ENCODE peak calls at places on chromosomes 4 and X, in nine cellular contexts. One of them, this sample, is unnamed.

GRCh38 chrX:72121381-72121780 is 10.3 kb downstream of the RTL5 start:
- DNase-seq in GM10248: peak
- DNase-seq in pancreas: no peak
- DNase-seq in NB4: peak
- DNase-seq in stomach: peak
- DNase-seq in GM06990: no peak
- DNase-seq in astrocyte of the cerebellum: peak
- DNase-seq in AG09309: peak
- DNase-seq in mesothelial cell of epicardium: no peak
- DNase-seq in this sample: peak

GRCh38 chr4:7055111-7055989 is 12.2 kb downstream of the TADA2B start:
- DNase-seq in GM10248: no peak
- DNase-seq in pancreas: no peak
- DNase-seq in NB4: peak
- DNase-seq in stomach: no peak
- DNase-seq in GM06990: no peak
- DNase-seq in astrocyte of the cerebellum: no peak
- DNase-seq in AG09309: no peak
- DNase-seq in mesothelial cell of epicardium: no peak
- DNase-seq in this sample: peak

GRCh38 chr4:31575504-31575903 is 855.3 kb downstream of the PCDH7 start:
- DNase-seq in GM10248: no peak
- DNase-seq in pancreas: no peak
- DNase-seq in NB4: no peak
- DNase-seq in stomach: no peak
- DNase-seq in GM06990: no peak
- DNase-seq in astrocyte of the cerebellum: no peak
- DNase-seq in AG09309: no peak
- DNase-seq in mesothelial cell of epicardium: no peak
- DNase-seq in this sample: no peak

GRCh38 chr4:4334798-4335520 is 44.9 kb downstream of the ZBTB49 start:
- DNase-seq in GM10248: peak
- DNase-seq in pancreas: peak
- DNase-seq in NB4: peak
- DNase-seq in stomach: peak
- DNase-seq in GM06990: peak
- DNase-seq in astrocyte of the cerebellum: peak
- DNase-seq in AG09309: no peak
- DNase-seq in mesothelial cell of epicardium: peak
- DNase-seq in this sample: peak

GRCh38 chrX:95383778-95384177 is 1300.9 kb upstream of the DIAPH2 start:
- DNase-seq in GM10248: no peak
- DNase-seq in pancreas: no peak
- DNase-seq in NB4: no peak
- DNase-seq in stomach: no peak
- DNase-seq in GM06990: no peak
- DNase-seq in astrocyte of the cerebellum: no peak
- DNase-seq in AG09309: no peak
- DNase-seq in mesothelial cell of epicardium: no peak
- DNase-seq in this sample: no peak

GRCh38 chr4:37648084-37648817 is 37.9 kb downstream of the RELL1 start:
- DNase-seq in GM10248: no peak
- DNase-seq in pancreas: peak
- DNase-seq in NB4: peak
- DNase-seq in stomach: peak
- DNase-seq in GM06990: no peak
- DNase-seq in astrocyte of the cerebellum: peak
- DNase-seq in AG09309: peak
- DNase-seq in mesothelial cell of epicardium: no peak
- DNase-seq in this sample: peak

GRCh38 chr4:84455697-84456096 is 43.4 kb downstream of the NKX6-1 start:
- DNase-seq in GM10248: no peak
- DNase-seq in pancreas: no peak
- DNase-seq in NB4: no peak
- DNase-seq in stomach: no peak
- DNase-seq in GM06990: no peak
- DNase-seq in astrocyte of the cerebellum: no peak
- DNase-seq in AG09309: no peak
- DNase-seq in mesothelial cell of epicardium: no peak
- DNase-seq in this sample: no peak

GRCh38 chr4:12555011-12555410 is 929.1 kb downstream of the RAB28 start:
- DNase-seq in GM10248: no peak
- DNase-seq in pancreas: no peak
- DNase-seq in NB4: peak
- DNase-seq in stomach: no peak
- DNase-seq in GM06990: no peak
- DNase-seq in astrocyte of the cerebellum: peak
- DNase-seq in AG09309: no peak
- DNase-seq in mesothelial cell of epicardium: no peak
- DNase-seq in this sample: peak

GRCh38 chrX:107775734-107776511 is at the start of gene TSC22D3:
- DNase-seq in GM10248: peak
- DNase-seq in pancreas: peak
- DNase-seq in NB4: peak
- DNase-seq in stomach: peak
- DNase-seq in GM06990: peak
- DNase-seq in astrocyte of the cerebellum: no peak
- DNase-seq in AG09309: peak
- DNase-seq in mesothelial cell of epicardium: no peak
- DNase-seq in this sample: peak

GRCh38 chr4:136811496-136812077 is 720.7 kb downstream of the PCDH18 start:
- DNase-seq in GM10248: no peak
- DNase-seq in pancreas: no peak
- DNase-seq in NB4: no peak
- DNase-seq in stomach: no peak
- DNase-seq in GM06990: no peak
- DNase-seq in astrocyte of the cerebellum: no peak
- DNase-seq in AG09309: no peak
- DNase-seq in mesothelial cell of epicardium: no peak
- DNase-seq in this sample: no peak

GRCh38 chr4:37533286-37534033 is 152.7 kb downstream of the RELL1 start:
- DNase-seq in GM10248: no peak
- DNase-seq in pancreas: no peak
- DNase-seq in NB4: no peak
- DNase-seq in stomach: no peak
- DNase-seq in GM06990: no peak
- DNase-seq in astrocyte of the cerebellum: no peak
- DNase-seq in AG09309: no peak
- DNase-seq in mesothelial cell of epicardium: no peak
- DNase-seq in this sample: no peak

GRCh38 chr4:94455081-94455480 is 3.3 kb downstream of the PDLIM5 start:
- DNase-seq in GM10248: no peak
- DNase-seq in pancreas: peak
- DNase-seq in NB4: no peak
- DNase-seq in stomach: peak
- DNase-seq in GM06990: no peak
- DNase-seq in astrocyte of the cerebellum: no peak
- DNase-seq in AG09309: peak
- DNase-seq in mesothelial cell of epicardium: no peak
- DNase-seq in this sample: peak

GRCh38 chr4:119729815-119730643 is 101.4 kb upstream of the PDE5A start:
- DNase-seq in GM10248: no peak
- DNase-seq in pancreas: peak
- DNase-seq in NB4: no peak
- DNase-seq in stomach: peak
- DNase-seq in GM06990: no peak
- DNase-seq in astrocyte of the cerebellum: peak
- DNase-seq in AG09309: peak
- DNase-seq in mesothelial cell of epicardium: no peak
- DNase-seq in this sample: peak

GRCh38 chrX:40550069-40550468 is 30.7 kb upstream of the ATP6AP2 start:
- DNase-seq in GM10248: no peak
- DNase-seq in pancreas: no peak
- DNase-seq in NB4: no peak
- DNase-seq in stomach: no peak
- DNase-seq in GM06990: no peak
- DNase-seq in astrocyte of the cerebellum: no peak
- DNase-seq in AG09309: no peak
- DNase-seq in mesothelial cell of epicardium: no peak
- DNase-seq in this sample: no peak

GRCh38 chrX:30308263-30309138 is 689 bp downstream of the NR0B1 start:
- DNase-seq in GM10248: peak
- DNase-seq in pancreas: no peak
- DNase-seq in NB4: no peak
- DNase-seq in stomach: no peak
- DNase-seq in GM06990: no peak
- DNase-seq in astrocyte of the cerebellum: no peak
- DNase-seq in AG09309: no peak
- DNase-seq in mesothelial cell of epicardium: peak
- DNase-seq in this sample: peak

GRCh38 chrX:22652596-22652995 is 347.2 kb upstream of the DDX53 start:
- DNase-seq in GM10248: no peak
- DNase-seq in pancreas: no peak
- DNase-seq in NB4: peak
- DNase-seq in stomach: no peak
- DNase-seq in GM06990: no peak
- DNase-seq in astrocyte of the cerebellum: no peak
- DNase-seq in AG09309: no peak
- DNase-seq in mesothelial cell of epicardium: no peak
- DNase-seq in this sample: peak

GRCh38 chrX:110418857-110419249 is 60.2 kb downstream of the RTL9 start:
- DNase-seq in GM10248: no peak
- DNase-seq in pancreas: no peak
- DNase-seq in NB4: no peak
- DNase-seq in stomach: no peak
- DNase-seq in GM06990: no peak
- DNase-seq in astrocyte of the cerebellum: no peak
- DNase-seq in AG09309: no peak
- DNase-seq in mesothelial cell of epicardium: no peak
- DNase-seq in this sample: peak

GRCh38 chr4:42708625-42709024 is 51.7 kb upstream of the ATP8A1 start:
- DNase-seq in GM10248: no peak
- DNase-seq in pancreas: no peak
- DNase-seq in NB4: no peak
- DNase-seq in stomach: no peak
- DNase-seq in GM06990: no peak
- DNase-seq in astrocyte of the cerebellum: no peak
- DNase-seq in AG09309: no peak
- DNase-seq in mesothelial cell of epicardium: no peak
- DNase-seq in this sample: no peak

GRCh38 chr4:3766791-3767561 is 791 bp downstream of the ADRA2C start:
- DNase-seq in GM10248: no peak
- DNase-seq in pancreas: no peak
- DNase-seq in NB4: no peak
- DNase-seq in stomach: no peak
- DNase-seq in GM06990: no peak
- DNase-seq in astrocyte of the cerebellum: no peak
- DNase-seq in AG09309: no peak
- DNase-seq in mesothelial cell of epicardium: no peak
- DNase-seq in this sample: no peak

GRCh38 chr4:86481429-86481828 is 112.7 kb upstream of the PTPN13 start:
- DNase-seq in GM10248: no peak
- DNase-seq in pancreas: no peak
- DNase-seq in NB4: no peak
- DNase-seq in stomach: no peak
- DNase-seq in GM06990: no peak
- DNase-seq in astrocyte of the cerebellum: no peak
- DNase-seq in AG09309: no peak
- DNase-seq in mesothelial cell of epicardium: no peak
- DNase-seq in this sample: no peak

DNA sequence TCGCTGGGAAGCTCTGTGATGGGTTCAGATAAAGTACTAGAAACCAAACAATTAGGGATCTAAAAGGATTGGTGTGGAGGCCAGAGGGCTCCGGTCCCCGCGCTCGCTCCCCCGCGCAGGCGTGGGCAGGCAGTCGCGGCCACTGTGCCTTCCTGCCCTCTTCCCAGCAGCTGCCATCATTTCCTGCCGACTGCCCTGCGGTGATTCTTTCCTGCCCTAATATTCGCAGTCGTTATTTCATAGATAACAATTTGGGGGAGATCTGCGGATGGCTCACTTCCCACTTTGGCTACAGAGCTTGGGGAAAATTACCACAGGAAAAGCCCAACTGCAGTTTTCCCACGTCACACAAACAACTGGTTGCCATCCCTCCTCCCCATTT is 2.2 kb downstream of the GRIA2 start:
- DNase-seq in GM10248: no peak
- DNase-seq in pancreas: no peak
- DNase-seq in NB4: no peak
- DNase-seq in stomach: no peak
- DNase-seq in GM06990: no peak
- DNase-seq in astrocyte of the cerebellum: no peak
- DNase-seq in AG09309: no peak
- DNase-seq in mesothelial cell of epicardium: no peak
- DNase-seq in this sample: no peak
- TF ChIP-seq CTCF in GM10248: no peak
- TF ChIP-seq CTCF in pancreas: no peak
- TF ChIP-seq CTCF in NB4: no peak
- TF ChIP-seq CTCF in stomach: no peak
- TF ChIP-seq CTCF in GM06990: no peak
- TF ChIP-seq CTCF in astrocyte of the cerebellum: no peak
- TF ChIP-seq CTCF in AG09309: no peak
- TF ChIP-seq CTCF in mesothelial cell of epicardium: no peak
- TF ChIP-seq CTCF in this sample: no peak

GRCh38 chr4:149896428-149896827 is 80.8 kb upstream of the IQCM start:
- DNase-seq in GM10248: no peak
- DNase-seq in pancreas: no peak
- DNase-seq in NB4: peak
- DNase-seq in stomach: no peak
- DNase-seq in GM06990: no peak
- DNase-seq in astrocyte of the cerebellum: no peak
- DNase-seq in AG09309: peak
- DNase-seq in mesothelial cell of epicardium: no peak
- DNase-seq in this sample: peak

GRCh38 chr4:149901128-149901527 is 85.5 kb upstream of the IQCM start:
- DNase-seq in GM10248: no peak
- DNase-seq in pancreas: no peak
- DNase-seq in NB4: no peak
- DNase-seq in stomach: no peak
- DNase-seq in GM06990: no peak
- DNase-seq in astrocyte of the cerebellum: no peak
- DNase-seq in AG09309: no peak
- DNase-seq in mesothelial cell of epicardium: no peak
- DNase-seq in this sample: no peak

GRCh38 chr4:149897784-149898183 is 82.1 kb upstream of the IQCM start:
- DNase-seq in GM10248: no peak
- DNase-seq in pancreas: no peak
- DNase-seq in NB4: peak
- DNase-seq in stomach: no peak
- DNase-seq in GM06990: no peak
- DNase-seq in astrocyte of the cerebellum: peak
- DNase-seq in AG09309: no peak
- DNase-seq in mesothelial cell of epicardium: no peak
- DNase-seq in this sample: peak
- TF ChIP-seq CTCF in GM10248: peak
- TF ChIP-seq CTCF in pancreas: peak
- TF ChIP-seq CTCF in NB4: no peak
- TF ChIP-seq CTCF in stomach: no peak
- TF ChIP-seq CTCF in GM06990: peak
- TF ChIP-seq CTCF in astrocyte of the cerebellum: peak
- TF ChIP-seq CTCF in AG09309: peak
- TF ChIP-seq CTCF in mesothelial cell of epicardium: peak
- TF ChIP-seq CTCF in this sample: peak

GRCh38 chr4:144787365-144788263 is 141.7 kb downstream of the HHIP start:
- DNase-seq in GM10248: peak
- DNase-seq in pancreas: no peak
- DNase-seq in NB4: peak
- DNase-seq in stomach: no peak
- DNase-seq in GM06990: peak
- DNase-seq in astrocyte of the cerebellum: peak
- DNase-seq in AG09309: peak
- DNase-seq in mesothelial cell of epicardium: no peak
- DNase-seq in this sample: peak
- TF ChIP-seq CTCF in GM10248: peak
- TF ChIP-seq CTCF in pancreas: peak
- TF ChIP-seq CTCF in NB4: peak
- TF ChIP-seq CTCF in stomach: no peak
- TF ChIP-seq CTCF in GM06990: peak
- TF ChIP-seq CTCF in astrocyte of the cerebellum: peak
- TF ChIP-seq CTCF in AG09309: peak
- TF ChIP-seq CTCF in mesothelial cell of epicardium: peak
- TF ChIP-seq CTCF in this sample: peak

GRCh38 chr4:16582526-16582925 is 315.9 kb downstream of the LDB2 start:
- DNase-seq in GM10248: no peak
- DNase-seq in pancreas: no peak
- DNase-seq in NB4: peak
- DNase-seq in stomach: no peak
- DNase-seq in GM06990: no peak
- DNase-seq in astrocyte of the cerebellum: no peak
- DNase-seq in AG09309: no peak
- DNase-seq in mesothelial cell of epicardium: no peak
- DNase-seq in this sample: no peak
- TF ChIP-seq CTCF in GM10248: no peak
- TF ChIP-seq CTCF in pancreas: no peak
- TF ChIP-seq CTCF in NB4: peak
- TF ChIP-seq CTCF in stomach: no peak
- TF ChIP-seq CTCF in GM06990: no peak
- TF ChIP-seq CTCF in astrocyte of the cerebellum: no peak
- TF ChIP-seq CTCF in AG09309: peak
- TF ChIP-seq CTCF in mesothelial cell of epicardium: no peak
- TF ChIP-seq CTCF in this sample: peak

This sample was measured in cardiac fibroblast.